ENCODE peak calls at places on chromosomes 4 and X, in six cellular contexts. O is neuronal stem cell, N is trophoblast cell, V is H9, I is IMR-90, F is H1. S is an unnamed sample.

GRCh38 chr4:168634276-168634802 is 137.5 kb downstream of the PALLD start:
- DNase-seq in V (no peak), F (no peak), N (no peak), I (peak; percentile 92), O (peak; percentile 20), S (peak; percentile 96)

GRCh38 chrX:18874560-18875255 is 109.2 kb downstream of the PHKA2 start:
- DNase-seq in O (no peak), V (no peak), N (no peak), F (no peak), I (no peak), S (no peak)

GRCh38 chr4:188015025-188015778 is 19.6 kb downstream of the ZFP42 start:
- DNase-seq in V (no peak), N (no peak), O (no peak), F (no peak), I (no peak), S (no peak)

GRCh38 chrX:23398570-23398969 is 63.9 kb downstream of the PTCHD1 start:
- DNase-seq in N (no peak), I (no peak), V (no peak), O (no peak), F (no peak), S (no peak)

GRCh38 chrX:112628288-112628687 is 51.5 kb downstream of the LHFPL1 start:
- DNase-seq in V (no peak), I (no peak), O (no peak), N (no peak), F (no peak), S (no peak)

GRCh38 chr4:142404191-142404611 is 441.9 kb downstream of the INPP4B start:
- DNase-seq in I (peak; percentile 72), N (no peak), F (no peak), O (no peak), V (no peak), S (peak; percentile 59)

GRCh38 chrX:10109695-10110094 is 47.1 kb upstream of the CLCN4 start:
- DNase-seq in N (no peak), I (no peak), F (no peak), V (no peak), O (no peak), S (no peak)

GRCh38 chr4:78014889-78015886 is 41.9 kb upstream of the FRAS1 start:
- DNase-seq in O (no peak), I (no peak), F (no peak), N (no peak), V (no peak), S (no peak)

GRCh38 chrX:149950681-149951080 is 12.4 kb upstream of the EOLA2 start:
- DNase-seq in V (no peak), I (peak; percentile 67), F (no peak), O (no peak), N (peak; percentile 32), S (peak; percentile 58)

GRCh38 chr4:95165926-95166524 is 382.7 kb downstream of the UNC5C start:
- DNase-seq in V (no peak), O (peak; percentile 63), F (no peak), I (peak; percentile 65), N (peak; percentile 27), S (peak; percentile 78)

GRCh38 chr4:185305979-185306442 is 89.7 kb downstream of the LRP2BP start:
- DNase-seq in F (no peak), O (peak; percentile 86), N (peak; percentile 89), V (peak; percentile 75), I (peak; percentile 97), S (peak; percentile 91)

GRCh38 chrX:118100091-118100490 is 16.5 kb downstream of the KLHL13 start:
- DNase-seq in V (no peak), O (no peak), I (no peak), F (no peak), N (no peak), S (no peak)
- H3K14ac ChIP-seq in V (no peak overlapping the region), O (no peak overlapping the region), I (no peak overlapping the region), F (no peak overlapping the region), N (no peak overlapping the region), S (no peak overlapping the region)

DNA sequence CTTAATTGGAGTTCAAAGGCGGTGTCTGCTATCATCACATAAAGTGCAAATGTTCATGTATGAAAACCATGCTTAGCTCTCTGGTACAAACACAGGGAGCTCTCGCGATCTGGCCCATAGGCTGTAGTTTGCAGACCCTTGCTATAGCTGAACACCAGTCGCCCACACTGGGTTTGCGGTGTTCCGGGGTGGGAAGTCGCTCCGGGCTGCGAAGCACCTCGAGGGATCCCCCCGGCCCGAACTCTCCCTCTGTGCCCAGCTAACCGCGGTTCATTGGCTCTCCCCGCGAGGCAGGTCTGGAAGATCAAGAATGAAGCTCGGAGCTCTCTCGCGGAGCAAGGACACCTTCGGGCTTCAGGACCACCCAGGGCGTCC is 347 bp upstream of the PRPS2 start:
- DNase-seq in F (no peak), I (no peak), V (no peak), N (no peak), O (no peak), S (no peak)
- H2AFZ ChIP-seq in F (peak overlapping the region; percentile 60), I (peak overlapping the region; percentile 97), V (no peak overlapping the region), N (peak overlapping the region; percentile 77), O (peak overlapping the region; percentile 93), S (peak overlapping the region; percentile 75)

GRCh38 chrX:64206556-64207162 is 1.2 kb upstream of the AMER1 start:
- DNase-seq in O (no peak), I (peak; percentile 55), V (no peak), F (no peak), N (no peak), S (peak; percentile 57)
- H3K14ac ChIP-seq in O (no peak overlapping the region), I (peak overlapping the region; percentile 58), V (no peak overlapping the region), F (no peak overlapping the region), N (no peak overlapping the region), S (no peak overlapping the region)

DNA sequence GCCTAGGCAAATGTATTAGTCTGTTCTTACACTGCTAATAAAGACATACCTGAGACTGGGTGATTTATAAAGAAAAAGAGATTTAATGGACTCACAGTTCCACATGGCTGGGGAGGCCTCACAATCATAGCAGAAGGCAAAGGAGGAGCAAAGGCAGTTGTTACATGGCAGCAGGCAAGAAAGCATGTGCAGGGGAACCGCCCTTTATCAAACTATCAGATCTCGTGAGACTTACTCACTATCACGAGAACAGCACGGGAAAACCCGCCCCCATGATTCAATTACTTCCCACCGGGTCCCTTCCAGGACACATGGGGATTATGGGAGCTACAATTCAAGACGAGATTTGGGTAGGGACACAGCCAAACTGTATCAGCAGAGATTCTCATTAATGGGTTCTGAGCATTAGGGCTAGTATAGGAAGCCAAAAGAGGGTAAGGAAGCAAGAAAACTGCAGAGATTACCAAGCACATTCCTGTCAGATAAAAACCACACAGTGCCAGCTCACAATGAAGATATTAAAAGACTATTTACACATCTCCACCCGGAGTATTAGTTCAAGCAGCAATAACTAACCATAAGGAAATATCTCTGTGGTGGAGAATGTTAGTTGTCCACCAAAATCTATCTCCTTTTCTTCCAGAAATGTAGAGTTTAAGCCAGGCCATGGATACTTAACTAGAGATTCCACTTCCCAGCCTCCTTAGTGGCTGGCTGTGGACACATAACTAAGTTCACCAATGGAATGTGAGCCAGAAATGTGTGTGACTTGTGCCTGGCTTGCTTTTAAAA is 61.2 kb upstream of the HOPX start:
- DNase-seq in N (no peak), O (no peak), F (no peak), V (no peak), I (peak; percentile 19), S (peak; percentile 45)
- H2AFZ ChIP-seq in N (no peak overlapping the region), O (no peak overlapping the region), F (peak overlapping the region; percentile 22), V (no peak overlapping the region), I (no peak overlapping the region), S (no peak overlapping the region)

GRCh38 chr4:140423106-140423505 is 4.3 kb downstream of the CLGN start:
- DNase-seq in V (no peak), I (peak; percentile 25), N (no peak), F (no peak), O (no peak), S (no peak)

GRCh38 chr4:140427104-140427918 is at the start of gene CLGN:
- DNase-seq in N (peak; percentile 27), F (peak; percentile 93), I (peak; percentile 44), V (peak; percentile 93), O (peak; percentile 91), S (peak; percentile 65)

GRCh38 chr4:140426610-140427103 is 791 bp downstream of the CLGN start:
- DNase-seq in N (no peak), I (no peak), F (no peak), O (peak; percentile 2), V (no peak), S (no peak)

DNA sequence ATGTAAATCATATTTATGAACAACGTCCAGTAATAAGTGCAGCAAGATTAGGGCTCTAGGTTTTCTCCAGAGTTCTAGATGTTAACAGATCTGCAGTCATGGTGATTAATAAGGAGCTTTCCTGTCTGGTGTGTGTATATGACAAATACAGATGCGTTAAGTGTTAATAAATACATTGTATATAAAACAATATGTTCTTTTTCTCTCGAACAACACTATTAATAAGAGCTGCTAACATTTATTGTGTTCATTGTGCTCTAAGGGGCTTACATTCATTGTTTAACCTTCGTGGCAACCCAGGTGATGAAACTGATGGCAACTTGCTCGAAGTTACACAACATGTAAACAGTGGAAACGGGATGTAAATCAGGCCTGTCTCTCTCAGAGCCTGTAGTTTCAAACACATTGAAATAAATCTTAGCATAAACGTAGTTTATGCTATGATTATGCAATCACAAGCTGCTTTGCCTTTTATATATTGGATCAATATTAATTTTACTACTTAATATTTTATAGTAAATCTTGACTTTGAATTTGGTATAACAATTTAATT is 547 bp upstream of the CLGN start:
- DNase-seq in O (no peak), F (no peak), I (peak; percentile 23), V (no peak), N (no peak), S (peak; percentile 53)
- H3K14ac ChIP-seq in O (no peak overlapping the region), F (no peak overlapping the region), I (no peak overlapping the region), V (peak overlapping the region; percentile 38), N (no peak overlapping the region), S (no peak overlapping the region)

DNA sequence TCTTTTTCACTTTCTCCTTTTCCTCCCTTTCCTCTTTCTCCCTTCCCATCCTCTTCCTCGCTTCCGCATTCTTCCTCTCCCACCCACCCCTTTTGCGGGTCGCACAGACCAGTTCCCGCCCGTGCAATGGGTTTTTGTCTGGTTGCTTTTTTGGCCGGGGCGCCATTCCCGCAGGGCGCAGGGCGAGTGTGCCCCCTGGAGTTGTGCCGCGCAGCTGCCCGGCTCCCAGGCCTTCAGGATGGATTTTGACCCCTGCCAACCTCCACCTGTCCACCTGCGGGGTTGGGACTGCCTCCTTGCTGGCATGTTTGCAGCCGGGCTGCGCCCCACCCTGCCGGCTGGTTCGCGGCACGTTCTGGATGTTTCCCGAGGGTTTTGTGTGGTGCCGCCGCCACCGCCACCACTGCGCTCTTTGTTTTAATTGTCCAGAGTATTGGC is 578 bp upstream of the SEL1L3 start:
- DNase-seq in F (peak; percentile 82), V (peak; percentile 71), N (no peak), I (no peak), O (peak; percentile 17), S (no peak)
- H2AFZ ChIP-seq in F (no peak overlapping the region), V (no peak overlapping the region), N (peak overlapping the region; percentile 59), I (peak overlapping the region; percentile 82), O (peak overlapping the region; percentile 64), S (no peak overlapping the region)

DNA sequence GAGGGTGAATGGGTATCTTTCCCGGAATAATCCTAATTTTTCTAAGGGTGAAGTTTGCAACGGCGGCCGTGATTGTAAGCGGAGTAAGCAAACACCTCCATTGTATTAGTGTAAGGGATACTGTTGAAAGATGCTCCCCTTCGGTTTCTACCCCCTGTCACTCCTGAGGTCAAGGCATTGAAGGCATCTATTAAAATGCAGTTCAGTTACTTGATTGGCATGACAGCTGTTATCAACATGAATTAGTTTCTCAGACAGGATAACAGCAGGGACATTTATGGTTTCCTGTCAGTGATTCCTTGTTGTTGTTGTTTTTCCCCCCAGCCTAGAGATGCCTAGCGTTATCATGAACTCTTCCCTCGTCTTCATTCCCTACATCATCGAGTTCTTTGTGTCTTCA is 552 bp downstream of the SLC25A14 start:
- DNase-seq in O (peak; percentile 0), N (no peak), V (no peak), F (no peak), I (no peak), S (peak; percentile 0)
- H3K14ac ChIP-seq in O (no peak overlapping the region), N (no peak overlapping the region), V (no peak overlapping the region), F (no peak overlapping the region), I (peak overlapping the region; percentile 21), S (no peak overlapping the region)